ENCODE peak calls at places on chromosome 12, in five cellular contexts. U is neural progenitor cell, D is GM23248, N is OCI-LY7, G is PC-3. H is an unnamed sample.

GRCh38 chr12:106248177-106248848 is 493 bp upstream of the CKAP4 start:
- DNase-seq in U (peak), D (peak), N (peak), G (peak), H (peak)

GRCh38 chr12:20865873-20866272 is 55.4 kb downstream of the SLCO1B3 start:
- DNase-seq in U (no peak), D (no peak), N (no peak), G (peak), H (no peak)

GRCh38 chr12:3726455-3726854 is 26.5 kb downstream of the CRACR2A start:
- DNase-seq in U (no peak), D (no peak), N (no peak), G (no peak), H (no peak)

GRCh38 chr12:3041558-3042164 is 35.5 kb upstream of the TSPAN9 start:
- DNase-seq in U (peak), D (peak), N (peak), G (peak), H (peak)

GRCh38 chr12:100860611-100861010 is 66.0 kb downstream of the ANO4 start:
- DNase-seq in U (no peak), D (no peak), N (no peak), G (peak), H (no peak)

GRCh38 chr12:44780221-44780770 is 95.8 kb downstream of the NELL2 start:
- DNase-seq in U (no peak), D (no peak), N (no peak), G (no peak), H (no peak)

GRCh38 chr12:42370013-42370412 is 44.0 kb downstream of the PPHLN1 start:
- DNase-seq in U (no peak), D (no peak), N (no peak), G (no peak), H (peak)

GRCh38 chr12:115895247-115895646 is 382.2 kb downstream of the MED13L start:
- DNase-seq in U (no peak), D (peak), N (no peak), G (peak), H (peak)

GRCh38 chr12:111024205-111024794 is 103.9 kb upstream of the MYL2 start:
- DNase-seq in U (peak), D (peak), N (peak), G (peak), H (peak)

GRCh38 chr12:20696181-20696580 is 1.0 kb downstream of the SLCO1C1 start:
- DNase-seq in U (no peak), D (no peak), N (no peak), G (no peak), H (no peak)

GRCh38 chr12:50599366-50600095 is 94.7 kb downstream of the DIP2B start:
- DNase-seq in U (no peak), D (no peak), N (no peak), G (no peak), H (no peak)

GRCh38 chr12:124792961-124793441 is 70.7 kb downstream of the SCARB1 start:
- DNase-seq in U (no peak), D (no peak), N (no peak), G (no peak), H (no peak)

GRCh38 chr12:63802012-63802608 is 22.4 kb downstream of the RXYLT1 start:
- DNase-seq in U (peak), D (peak), N (peak), G (peak), H (peak)

GRCh38 chr12:49983892-49984291 is 11.1 kb downstream of the AQP6 start:
- DNase-seq in U (peak), D (peak), N (no peak), G (peak), H (no peak)

GRCh38 chr12:109677323-109677722 is 36.3 kb upstream of the FAM222A start:
- DNase-seq in U (peak), D (no peak), N (no peak), G (no peak), H (peak)

GRCh38 chr12:62332598-62332997 is 72.4 kb downstream of the USP15 start:
- DNase-seq in U (no peak), D (peak), N (no peak), G (peak), H (no peak)

GRCh38 chr12:120249266-120249874 is 16.2 kb downstream of the PXN start:
- DNase-seq in U (no peak), D (no peak), N (no peak), G (no peak), H (no peak)

GRCh38 chr12:77120695-77121094 is 55.3 kb upstream of the E2F7 start:
- DNase-seq in U (no peak), D (peak), N (no peak), G (peak), H (no peak)

GRCh38 chr12:94832780-94833760 is 170.4 kb downstream of the NDUFA12 start:
- DNase-seq in U (peak), D (peak), N (no peak), G (peak), H (peak)

GRCh38 chr12:24608637-24609285 is 340.1 kb downstream of the BCAT1 start:
- DNase-seq in U (no peak), D (no peak), N (no peak), G (no peak), H (no peak)

GRCh38 chr12:84919271-84919670 is 6.7 kb upstream of the SLC6A15 start:
- DNase-seq in U (no peak), D (peak), N (no peak), G (peak), H (no peak)

GRCh38 chr12:68918960-68919359 is 14.0 kb downstream of the CPM start:
- DNase-seq in U (no peak), D (no peak), N (no peak), G (no peak), H (no peak)

GRCh38 chr12:45303955-45304354 is 88.1 kb downstream of the ANO6 start:
- DNase-seq in U (no peak), D (no peak), N (no peak), G (no peak), H (no peak)

GRCh38 chr12:46506198-46506597 is 133.6 kb upstream of the SLC38A2 start:
- DNase-seq in U (no peak), D (no peak), N (no peak), G (no peak), H (no peak)

GRCh38 chr12:120584343-120585149 is 3.3 kb upstream of the POP5 start:
- DNase-seq in U (peak), D (peak), N (peak), G (peak), H (peak)

GRCh38 chr12:82510386-82510785 is 152.1 kb downstream of the METTL25 start:
- DNase-seq in U (no peak), D (no peak), N (no peak), G (no peak), H (no peak)
- TF ChIP-seq EZH2phosphoT487 in U (no peak), D (no peak), N (no peak), G (no peak), H (no peak)

GRCh38 chr12:92020983-92021664 is 124.5 kb downstream of the BTG1 start:
- DNase-seq in U (no peak), D (no peak), N (no peak), G (no peak), H (peak)

GRCh38 chr12:92022093-92022492 is 123.6 kb downstream of the BTG1 start:
- DNase-seq in U (no peak), D (no peak), N (no peak), G (no peak), H (no peak)

GRCh38 chr12:92025462-92026207 is 120.0 kb downstream of the BTG1 start:
- DNase-seq in U (no peak), D (no peak), N (no peak), G (no peak), H (no peak)

GRCh38 chr12:92019491-92020277 is 126.0 kb downstream of the BTG1 start:
- DNase-seq in U (no peak), D (no peak), N (no peak), G (no peak), H (no peak)

DNA sequence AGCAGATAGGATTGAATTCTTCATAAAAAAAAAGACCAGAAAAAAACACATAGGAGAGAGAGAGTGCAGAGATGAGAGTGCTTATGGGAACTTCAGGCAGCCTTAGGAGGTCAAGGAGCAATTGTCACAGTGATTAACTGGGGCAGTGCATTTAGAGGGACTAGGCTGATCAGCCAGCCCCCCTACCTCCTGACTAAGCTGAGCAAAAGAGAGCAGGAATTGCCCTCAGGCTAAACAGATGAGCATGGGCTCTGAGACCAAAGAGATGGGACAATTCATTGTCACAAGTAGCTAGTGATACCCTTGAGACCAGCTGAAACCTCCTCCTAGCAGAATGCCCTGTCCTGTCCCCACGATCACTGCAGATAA is 124.0 kb downstream of the BTG1 start:
- DNase-seq in U (peak), D (no peak), N (no peak), G (peak), H (peak)
- TF ChIP-seq EZH2phosphoT487 in U (peak), D (no peak), N (no peak), G (no peak), H (no peak)

GRCh38 chr12:80837342-80837978 is 100.3 kb downstream of the LIN7A start:
- DNase-seq in U (peak), D (peak), N (peak), G (peak), H (peak)
- TF ChIP-seq EZH2phosphoT487 in U (no peak), D (no peak), N (no peak), G (no peak), H (no peak)

GRCh38 chr12:117441751-117442150 is 80.3 kb upstream of the NOS1 start:
- DNase-seq in U (no peak), D (peak), N (no peak), G (peak), H (peak)
- TF ChIP-seq EZH2phosphoT487 in U (no peak), D (no peak), N (no peak), G (no peak), H (no peak)